ENCODE peak calls at places on chromosomes 1 and 21, in eight cellular contexts. One of them, this sample, is unnamed.

GRCh38 chr1:186735463-186735862 is 55.2 kb upstream of the PTGS2 start:
- DNase-seq in stimulated activated CD4-positive, alpha-beta T cell treated with anti-CD3 and anti-CD28 coated beads, Interleukin-1b, Interleukin-23, amount 100 ng/mL, for 4 hours: no peak
- DNase-seq in stimulated activated CD8-positive, alpha-beta memory T cell treated with anti-CD3 and anti-CD28 coated beads, Interleukin-4, amount 100 ng/mL, for 1 hour: no peak
- DNase-seq in RWPE1: peak
- DNase-seq in H54: no peak
- DNase-seq in NCI-H1417: no peak
- DNase-seq in IMR-90: peak
- DNase-seq in GM12864: no peak
- DNase-seq in this sample: no peak

GRCh38 chr21:36773111-36773510 is 74.2 kb downstream of the SIM2 start:
- DNase-seq in stimulated activated CD4-positive, alpha-beta T cell treated with anti-CD3 and anti-CD28 coated beads, Interleukin-1b, Interleukin-23, amount 100 ng/mL, for 4 hours: no peak
- DNase-seq in stimulated activated CD8-positive, alpha-beta memory T cell treated with anti-CD3 and anti-CD28 coated beads, Interleukin-4, amount 100 ng/mL, for 1 hour: no peak
- DNase-seq in RWPE1: peak
- DNase-seq in H54: peak
- DNase-seq in NCI-H1417: no peak
- DNase-seq in IMR-90: peak
- DNase-seq in GM12864: no peak
- DNase-seq in this sample: no peak

GRCh38 chr1:15157524-15158399 is 4.2 kb downstream of the TMEM51 start:
- DNase-seq in stimulated activated CD4-positive, alpha-beta T cell treated with anti-CD3 and anti-CD28 coated beads, Interleukin-1b, Interleukin-23, amount 100 ng/mL, for 4 hours: no peak
- DNase-seq in stimulated activated CD8-positive, alpha-beta memory T cell treated with anti-CD3 and anti-CD28 coated beads, Interleukin-4, amount 100 ng/mL, for 1 hour: no peak
- DNase-seq in RWPE1: no peak
- DNase-seq in H54: no peak
- DNase-seq in NCI-H1417: no peak
- DNase-seq in IMR-90: no peak
- DNase-seq in GM12864: no peak
- DNase-seq in this sample: no peak

GRCh38 chr1:188249813-188250212 is 1421.1 kb downstream of the PLA2G4A start:
- DNase-seq in stimulated activated CD4-positive, alpha-beta T cell treated with anti-CD3 and anti-CD28 coated beads, Interleukin-1b, Interleukin-23, amount 100 ng/mL, for 4 hours: no peak
- DNase-seq in stimulated activated CD8-positive, alpha-beta memory T cell treated with anti-CD3 and anti-CD28 coated beads, Interleukin-4, amount 100 ng/mL, for 1 hour: no peak
- DNase-seq in RWPE1: no peak
- DNase-seq in H54: no peak
- DNase-seq in NCI-H1417: no peak
- DNase-seq in IMR-90: no peak
- DNase-seq in GM12864: no peak
- DNase-seq in this sample: no peak

GRCh38 chr1:10705953-10706352 is 90.5 kb downstream of the CASZ1 start:
- DNase-seq in stimulated activated CD4-positive, alpha-beta T cell treated with anti-CD3 and anti-CD28 coated beads, Interleukin-1b, Interleukin-23, amount 100 ng/mL, for 4 hours: no peak
- DNase-seq in stimulated activated CD8-positive, alpha-beta memory T cell treated with anti-CD3 and anti-CD28 coated beads, Interleukin-4, amount 100 ng/mL, for 1 hour: no peak
- DNase-seq in RWPE1: no peak
- DNase-seq in H54: no peak
- DNase-seq in NCI-H1417: no peak
- DNase-seq in IMR-90: no peak
- DNase-seq in GM12864: no peak
- DNase-seq in this sample: no peak

GRCh38 chr1:206637605-206638004 is 2.3 kb downstream of the DYRK3 start:
- DNase-seq in stimulated activated CD4-positive, alpha-beta T cell treated with anti-CD3 and anti-CD28 coated beads, Interleukin-1b, Interleukin-23, amount 100 ng/mL, for 4 hours: no peak
- DNase-seq in stimulated activated CD8-positive, alpha-beta memory T cell treated with anti-CD3 and anti-CD28 coated beads, Interleukin-4, amount 100 ng/mL, for 1 hour: no peak
- DNase-seq in RWPE1: no peak
- DNase-seq in H54: no peak
- DNase-seq in NCI-H1417: no peak
- DNase-seq in IMR-90: no peak
- DNase-seq in GM12864: no peak
- DNase-seq in this sample: no peak

GRCh38 chr1:109772658-109773202 is 9.0 kb upstream of the EPS8L3 start:
- DNase-seq in stimulated activated CD4-positive, alpha-beta T cell treated with anti-CD3 and anti-CD28 coated beads, Interleukin-1b, Interleukin-23, amount 100 ng/mL, for 4 hours: no peak
- DNase-seq in stimulated activated CD8-positive, alpha-beta memory T cell treated with anti-CD3 and anti-CD28 coated beads, Interleukin-4, amount 100 ng/mL, for 1 hour: no peak
- DNase-seq in RWPE1: no peak
- DNase-seq in H54: no peak
- DNase-seq in NCI-H1417: no peak
- DNase-seq in IMR-90: no peak
- DNase-seq in GM12864: no peak
- DNase-seq in this sample: no peak

GRCh38 chr1:210332719-210333398 is 4.2 kb downstream of the HHAT start:
- DNase-seq in stimulated activated CD4-positive, alpha-beta T cell treated with anti-CD3 and anti-CD28 coated beads, Interleukin-1b, Interleukin-23, amount 100 ng/mL, for 4 hours: no peak
- DNase-seq in stimulated activated CD8-positive, alpha-beta memory T cell treated with anti-CD3 and anti-CD28 coated beads, Interleukin-4, amount 100 ng/mL, for 1 hour: no peak
- DNase-seq in RWPE1: peak
- DNase-seq in H54: no peak
- DNase-seq in NCI-H1417: peak
- DNase-seq in IMR-90: no peak
- DNase-seq in GM12864: peak
- DNase-seq in this sample: no peak

GRCh38 chr1:24849653-24850295 is 80.3 kb downstream of the RUNX3 start:
- DNase-seq in stimulated activated CD4-positive, alpha-beta T cell treated with anti-CD3 and anti-CD28 coated beads, Interleukin-1b, Interleukin-23, amount 100 ng/mL, for 4 hours: no peak
- DNase-seq in stimulated activated CD8-positive, alpha-beta memory T cell treated with anti-CD3 and anti-CD28 coated beads, Interleukin-4, amount 100 ng/mL, for 1 hour: no peak
- DNase-seq in RWPE1: no peak
- DNase-seq in H54: no peak
- DNase-seq in NCI-H1417: peak
- DNase-seq in IMR-90: peak
- DNase-seq in GM12864: no peak
- DNase-seq in this sample: no peak

GRCh38 chr1:91120421-91120820 is 98.6 kb upstream of the ZNF644 start:
- DNase-seq in stimulated activated CD4-positive, alpha-beta T cell treated with anti-CD3 and anti-CD28 coated beads, Interleukin-1b, Interleukin-23, amount 100 ng/mL, for 4 hours: no peak
- DNase-seq in stimulated activated CD8-positive, alpha-beta memory T cell treated with anti-CD3 and anti-CD28 coated beads, Interleukin-4, amount 100 ng/mL, for 1 hour: no peak
- DNase-seq in RWPE1: no peak
- DNase-seq in H54: no peak
- DNase-seq in NCI-H1417: no peak
- DNase-seq in IMR-90: no peak
- DNase-seq in GM12864: no peak
- DNase-seq in this sample: no peak

This sample was measured in stimulated activated naive CD4-positive, alpha-beta T cell.